ENCODE peak calls at places on chromosomes 1 and 21, in five cellular contexts. L, P, K, R and J are unnamed samples.

GRCh38 chr1:35505911-35506798 is 51.0 kb downstream of the KIAA0319L start:
- DNase-seq in P (no peak), R (peak; percentile 59), L (no peak), K (no peak), J (peak; percentile 94)

GRCh38 chr1:67850151-67850551 is 16.9 kb upstream of the GNG12 start:
- DNase-seq in K (no peak), L (no peak), P (no peak), R (peak; percentile 54), J (peak; percentile 30)

GRCh38 chr1:217010253-217010652 is 287.0 kb upstream of the ESRRG start:
- DNase-seq in P (no peak), L (no peak), K (no peak), R (no peak), J (no peak)

GRCh38 chr1:227888404-227889046 is 59.2 kb downstream of the WNT9A start:
- DNase-seq in L (no peak), R (peak; percentile 43), P (peak; percentile 53), K (no peak), J (no peak)

GRCh38 chr1:180937624-180938225 is 25.0 kb downstream of the KIAA1614 start:
- DNase-seq in L (no peak), P (peak; percentile 27), R (no peak), K (no peak), J (no peak)

GRCh38 chr1:31482478-31483011 is 69.5 kb downstream of the SERINC2 start:
- DNase-seq in P (no peak), K (no peak), R (no peak), L (no peak), J (peak; percentile 59)

GRCh38 chr1:193806079-193807048 is 620.0 kb upstream of the B3GALT2 start:
- DNase-seq in P (no peak), L (no peak), R (no peak), K (no peak), J (no peak)

GRCh38 chr21:29124645-29125044 is 5.8 kb upstream of the MAP3K7CL start:
- DNase-seq in P (no peak), L (no peak), R (no peak), K (no peak), J (no peak)

GRCh38 chr1:218421531-218421930 is 76.4 kb downstream of the TGFB2 start:
- DNase-seq in L (no peak), P (no peak), K (no peak), R (no peak), J (no peak)

GRCh38 chr1:203153989-203154821 is 21.4 kb downstream of the MYBPH start:
- DNase-seq in P (no peak), K (no peak), R (no peak), L (no peak), J (peak; percentile 44)

GRCh38 chr1:237938553-237938952 is 47.8 kb upstream of the ZP4 start:
- DNase-seq in K (no peak), L (no peak), P (no peak), R (peak; percentile 4), J (peak; percentile 26)

GRCh38 chr1:28199328-28200233 is 23.1 kb upstream of the PTAFR start:
- DNase-seq in L (no peak), P (no peak), R (no peak), K (peak; percentile 49), J (no peak)

GRCh38 chr1:54299037-54299436 is 99.1 kb downstream of the MRPL37 start:
- DNase-seq in L (no peak), P (no peak), R (no peak), K (no peak), J (no peak)

GRCh38 chr1:89697397-89697796 is 64.5 kb downstream of the LRRC8C start:
- DNase-seq in R (no peak), P (no peak), L (no peak), K (no peak), J (no peak)

GRCh38 chr1:219340796-219341195 is 167.1 kb downstream of the LYPLAL1 start:
- DNase-seq in K (no peak), P (no peak), R (no peak), L (no peak), J (no peak)

GRCh38 chr1:6384962-6385672 is 8.4 kb downstream of the ACOT7 start:
- DNase-seq in R (no peak), L (no peak), P (no peak), K (no peak), J (no peak)

GRCh38 chr1:39827201-39827600 is 38.5 kb upstream of the BMP8B start:
- DNase-seq in L (no peak), P (no peak), R (no peak), K (no peak), J (no peak)

GRCh38 chr1:64664287-64664686 is 80.6 kb upstream of the RAVER2 start:
- DNase-seq in R (no peak), P (no peak), L (no peak), K (no peak), J (no peak)